ENCODE peak calls at places on chromosomes 2 and 18, in six cellular contexts. U, C, X, T, V and K are unnamed samples.
A peak's percentile ranks its signal among the peaks of the same experiment; 100 is the strongest.

GRCh38 chr2:127641846-127642510 is 4.0 kb upstream of the GPR17 start:
- DNase-seq in U (no peak), C (no peak), X (no peak), T (no peak), V (no peak), K (no peak)

GRCh38 chr2:159234868-159235267 is 51.6 kb downstream of the WDSUB1 start:
- DNase-seq in U (no peak), C (no peak), X (no peak), T (no peak), V (no peak), K (no peak)

GRCh38 chr18:76369791-76370555 is 125.1 kb downstream of the ZNF516 start:
- DNase-seq in U (no peak), C (no peak), X (no peak), T (no peak), V (no peak), K (no peak)

GRCh38 chr2:230842473-230842872 is 22.3 kb upstream of the ITM2C start:
- DNase-seq in U (peak; percentile 40), C (no peak), X (peak; percentile 14), T (no peak), V (no peak), K (no peak)

GRCh38 chr2:57821085-57821484 is 225.5 kb upstream of the VRK2 start:
- DNase-seq in U (no peak), C (no peak), X (no peak), T (no peak), V (no peak), K (no peak)

GRCh38 chr2:73985318-73986084 is 791 bp downstream of the TET3 start:
- DNase-seq in U (peak; percentile 40), C (peak; percentile 69), X (no peak), T (no peak), V (peak; percentile 40), K (no peak)

GRCh38 chr2:136980303-136980702 is 215.0 kb downstream of the THSD7B start:
- DNase-seq in U (no peak), C (no peak), X (no peak), T (no peak), V (no peak), K (no peak)

GRCh38 chr2:20448246-20449046 is 1.6 kb downstream of the RHOB start:
- DNase-seq in U (no peak), C (peak; percentile 38), X (peak; percentile 23), T (peak; percentile 31), V (no peak), K (no peak)

GRCh38 chr2:33317369-33318015 is 159.0 kb upstream of the RASGRP3 start:
- DNase-seq in U (no peak), C (no peak), X (no peak), T (no peak), V (no peak), K (no peak)

GRCh38 chr2:25473758-25474335 is 132.1 kb upstream of the DNMT3A start:
- DNase-seq in U (no peak), C (no peak), X (peak; percentile 45), T (peak; percentile 72), V (peak; percentile 33), K (no peak)

GRCh38 chr2:25204190-25204838 is 35.9 kb upstream of the POMC start:
- DNase-seq in U (no peak), C (no peak), X (no peak), T (no peak), V (no peak), K (no peak)

GRCh38 chr2:179883407-179883806 is 22.0 kb upstream of the ZNF385B start:
- DNase-seq in U (no peak), C (no peak), X (no peak), T (no peak), V (no peak), K (no peak)

GRCh38 chr2:179875864-179876263 is 14.5 kb upstream of the ZNF385B start:
- DNase-seq in U (no peak), C (no peak), X (no peak), T (no peak), V (no peak), K (no peak)

GRCh38 chr2:179876266-179876665 is 14.9 kb upstream of the ZNF385B start:
- DNase-seq in U (no peak), C (no peak), X (no peak), T (no peak), V (no peak), K (no peak)

GRCh38 chr2:179877601-179878364 is 16.4 kb upstream of the ZNF385B start:
- DNase-seq in U (no peak), C (no peak), X (peak; percentile 11), T (no peak), V (no peak), K (no peak)
- H3K4me3 ChIP-seq in U (no peak overlapping the region), C (no peak overlapping the region), X (no peak overlapping the region), T (no peak overlapping the region), V (no peak overlapping the region), K (no peak overlapping the region)

GRCh38 chr2:175166216-175166824 is 1.7 kb downstream of the ATF2 start:
- DNase-seq in U (no peak), C (no peak), X (no peak), T (no peak), V (no peak), K (no peak)
- H3K4me3 ChIP-seq in U (no peak overlapping the region), C (peak overlapping the region; percentile 92), X (peak overlapping the region; percentile 100), T (peak overlapping the region; percentile 99), V (peak overlapping the region; percentile 94), K (peak overlapping the region; percentile 100)

GRCh38 chr2:12861344-12861942 is 144.7 kb downstream of the TRIB2 start:
- DNase-seq in U (no peak), C (no peak), X (peak; percentile 63), T (no peak), V (no peak), K (no peak)
- H3K4me3 ChIP-seq in U (no peak overlapping the region), C (no peak overlapping the region), X (no peak overlapping the region), T (no peak overlapping the region), V (no peak overlapping the region), K (no peak overlapping the region)

GRCh38 chr18:34704823-34705222 is 5.3 kb upstream of the DTNA start:
- DNase-seq in U (no peak), C (no peak), X (no peak), T (no peak), V (no peak), K (no peak)

GRCh38 chr18:34707670-34708069 is 2.4 kb upstream of the DTNA start:
- DNase-seq in U (peak; percentile 32), C (peak; percentile 33), X (peak; percentile 90), T (no peak), V (peak; percentile 63), K (peak; percentile 82)

GRCh38 chr18:34710430-34711386 is 610 bp downstream of the DTNA start:
- DNase-seq in U (no peak), C (no peak), X (peak; percentile 57), T (no peak), V (no peak), K (no peak)

GRCh38 chr18:34709631-34710429 is at the start of gene DTNA:
- DNase-seq in U (no peak), C (no peak), X (peak; percentile 97), T (no peak), V (no peak), K (peak; percentile 83)

DNA sequence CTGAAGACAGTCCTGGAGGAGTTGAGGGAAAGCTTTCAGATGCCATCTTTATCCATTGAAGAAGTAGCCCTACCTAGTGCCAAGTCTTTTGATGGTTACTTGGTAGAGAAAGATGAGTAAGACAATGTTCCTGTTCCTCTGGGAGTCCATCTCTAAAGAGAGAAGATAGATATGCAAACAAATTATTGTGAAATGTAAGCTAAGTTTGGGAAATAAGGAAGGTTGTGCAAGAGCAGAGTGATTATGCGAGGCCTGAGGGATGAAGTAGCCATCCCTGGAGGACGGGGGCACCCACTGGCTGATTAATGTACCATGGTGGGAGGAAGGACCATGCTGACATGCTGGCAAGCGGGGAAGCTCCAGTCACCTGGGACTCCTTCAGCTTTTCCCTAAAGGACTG is 994 bp upstream of the DTNA start:
- DNase-seq in U (no peak), C (no peak), X (peak; percentile 73), T (no peak), V (no peak), K (peak; percentile 64)
- H3K4me3 ChIP-seq in U (no peak overlapping the region), C (no peak overlapping the region), X (no peak overlapping the region), T (no peak overlapping the region), V (no peak overlapping the region), K (no peak overlapping the region)

DNA sequence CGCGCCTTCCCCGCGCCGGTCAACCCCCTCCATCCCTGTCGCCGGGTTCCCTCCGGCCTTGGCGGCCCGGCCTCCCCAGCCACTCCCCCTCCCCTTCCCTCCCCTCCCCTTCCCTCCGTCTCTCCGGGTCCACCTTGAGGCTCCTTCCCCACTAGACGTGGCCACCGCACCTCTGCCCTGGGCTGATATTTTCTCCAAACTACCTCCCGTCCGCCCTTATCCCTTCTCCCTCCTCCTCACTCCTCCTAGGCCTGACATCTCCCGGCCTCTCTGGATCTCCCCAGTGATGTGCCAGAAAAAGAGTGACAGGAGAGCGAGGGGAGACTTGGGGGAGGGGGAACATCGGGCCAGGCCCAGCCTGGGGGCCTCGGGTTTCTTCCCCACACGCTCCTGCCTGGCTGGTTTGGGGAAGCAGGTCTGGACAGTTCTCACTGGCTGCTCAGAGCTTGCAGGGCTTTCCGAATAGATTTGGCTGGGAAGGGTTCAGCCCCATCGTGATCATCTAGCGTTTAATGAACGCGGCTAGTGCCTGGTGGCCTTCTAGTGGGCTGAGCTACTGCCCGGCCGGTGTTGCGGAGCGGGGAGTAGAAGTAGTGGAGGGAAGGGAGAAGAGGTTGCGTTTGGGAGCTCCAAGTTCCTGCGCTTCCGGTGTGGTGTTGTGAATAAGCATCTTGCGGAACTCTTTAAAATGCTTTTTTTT is 641 bp downstream of the MAPRE3 start:
- DNase-seq in U (no peak), C (no peak), X (peak; percentile 34), T (peak; percentile 60), V (no peak), K (no peak)
- H3K4me3 ChIP-seq in U (peak overlapping the region; percentile 89), C (peak overlapping the region; percentile 83), X (peak overlapping the region; percentile 91), T (peak overlapping the region; percentile 59), V (peak overlapping the region; percentile 87), K (peak overlapping the region; percentile 86)

GRCh38 chr18:57077005-57077735 is 69.7 kb upstream of the BOD1L2 start:
- DNase-seq in U (no peak), C (no peak), X (no peak), T (no peak), V (no peak), K (no peak)

GRCh38 chr18:57078614-57079013 is 68.3 kb upstream of the BOD1L2 start:
- DNase-seq in U (no peak), C (no peak), X (no peak), T (no peak), V (no peak), K (no peak)

GRCh38 chr18:57075716-57076400 is 71.0 kb upstream of the BOD1L2 start:
- DNase-seq in U (no peak), C (no peak), X (no peak), T (no peak), V (no peak), K (no peak)

GRCh38 chr18:57077786-57078552 is 68.9 kb upstream of the BOD1L2 start:
- DNase-seq in U (no peak), C (no peak), X (no peak), T (no peak), V (no peak), K (no peak)

DNA sequence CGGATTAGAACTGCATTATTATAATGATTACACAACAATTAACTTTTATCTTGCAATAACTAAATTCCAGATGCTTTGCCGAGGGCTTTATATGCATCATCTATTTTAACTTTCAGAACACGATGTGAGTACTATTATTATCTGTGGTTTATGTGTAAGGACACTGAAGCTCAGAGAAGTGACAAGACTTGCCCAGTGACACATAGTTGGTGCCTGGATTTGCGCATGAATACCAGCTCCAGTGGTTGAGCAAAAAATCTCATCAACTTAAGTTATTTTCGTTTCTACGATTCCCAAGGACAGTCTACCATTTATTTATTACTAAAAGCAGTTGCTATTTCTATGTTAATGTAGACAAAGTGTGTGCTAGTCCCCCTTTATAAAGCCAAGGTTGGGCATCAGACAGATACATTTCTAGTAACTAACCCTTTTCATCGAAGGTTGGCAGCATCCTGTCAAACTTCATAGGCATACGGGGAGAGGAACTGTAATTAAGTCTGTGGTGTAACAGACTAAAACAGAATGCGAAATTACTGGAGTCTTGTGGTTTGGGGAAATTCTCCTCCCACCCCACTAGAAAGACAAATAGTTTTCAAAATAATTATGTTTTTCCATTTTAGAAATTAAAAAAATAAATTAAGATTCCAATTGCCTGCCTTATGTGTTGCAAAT is 73.2 kb upstream of the BOD1L2 start:
- DNase-seq in U (no peak), C (no peak), X (no peak), T (no peak), V (no peak), K (no peak)
- H3K4me3 ChIP-seq in U (no peak overlapping the region), C (no peak overlapping the region), X (no peak overlapping the region), T (no peak overlapping the region), V (no peak overlapping the region), K (no peak overlapping the region)